ENCODE peak calls at places on chromosomes 16 and 17, in nine cellular contexts. One of them, this sample, is unnamed.

GRCh38 chr16:81493755-81494433 is 49.3 kb downstream of the CMIP start:
- DNase-seq in GM12865: no peak
- DNase-seq in hepatic stellate cell: peak; percentile 60
- DNase-seq in GM04504: peak; percentile 44
- DNase-seq in NCI-H510A treated with DMSO at 0.1 percent for 48 hours: peak; percentile 22
- DNase-seq in ovary: no peak
- DNase-seq in dorsolateral prefrontal cortex: no peak
- DNase-seq in substantia nigra: no peak
- DNase-seq in lower leg skin: no peak
- DNase-seq in this sample: no peak

GRCh38 chr17:43665387-43666101 is 3.8 kb upstream of the MEOX1 start:
- DNase-seq in GM04504: no peak
- DNase-seq in NCI-H510A treated with DMSO at 0.1 percent for 48 hours: no peak
- DNase-seq in hepatic stellate cell: no peak
- DNase-seq in ovary: no peak
- DNase-seq in dorsolateral prefrontal cortex: no peak
- DNase-seq in GM12865: no peak
- DNase-seq in lower leg skin: peak; percentile 89
- DNase-seq in substantia nigra: no peak
- DNase-seq in this sample: no peak

GRCh38 chr16:28093383-28093725 is 29.8 kb upstream of the GSG1L start:
- DNase-seq in lower leg skin: no peak
- DNase-seq in GM12865: no peak
- DNase-seq in hepatic stellate cell: no peak
- DNase-seq in dorsolateral prefrontal cortex: no peak
- DNase-seq in NCI-H510A treated with DMSO at 0.1 percent for 48 hours: no peak
- DNase-seq in ovary: no peak
- DNase-seq in GM04504: no peak
- DNase-seq in substantia nigra: no peak
- DNase-seq in this sample: no peak

GRCh38 chr17:65099941-65100315 is 37.2 kb upstream of the RGS9 start:
- DNase-seq in dorsolateral prefrontal cortex: no peak
- DNase-seq in ovary: no peak
- DNase-seq in GM04504: no peak
- DNase-seq in substantia nigra: no peak
- DNase-seq in GM12865: peak; percentile 93
- DNase-seq in NCI-H510A treated with DMSO at 0.1 percent for 48 hours: peak; percentile 77
- DNase-seq in hepatic stellate cell: peak; percentile 74
- DNase-seq in lower leg skin: peak; percentile 95
- DNase-seq in this sample: no peak

GRCh38 chr17:74872313-74873035 is at the start of gene FDXR:
- DNase-seq in substantia nigra: no peak
- DNase-seq in hepatic stellate cell: no peak
- DNase-seq in GM12865: no peak
- DNase-seq in NCI-H510A treated with DMSO at 0.1 percent for 48 hours: no peak
- DNase-seq in dorsolateral prefrontal cortex: no peak
- DNase-seq in ovary: no peak
- DNase-seq in lower leg skin: no peak
- DNase-seq in GM04504: no peak
- DNase-seq in this sample: no peak

GRCh38 chr16:72848045-72848410 is 199.9 kb downstream of the ZFHX3 start:
- DNase-seq in substantia nigra: no peak
- DNase-seq in GM12865: no peak
- DNase-seq in ovary: no peak
- DNase-seq in hepatic stellate cell: no peak
- DNase-seq in lower leg skin: peak; percentile 61
- DNase-seq in GM04504: no peak
- DNase-seq in dorsolateral prefrontal cortex: no peak
- DNase-seq in NCI-H510A treated with DMSO at 0.1 percent for 48 hours: no peak
- DNase-seq in this sample: no peak

GRCh38 chr17:75271233-75271954 is 363 bp upstream of the MIF4GD start:
- DNase-seq in ovary: peak; percentile 84
- DNase-seq in hepatic stellate cell: peak; percentile 92
- DNase-seq in substantia nigra: peak; percentile 67
- DNase-seq in GM04504: peak; percentile 36
- DNase-seq in GM12865: peak; percentile 91
- DNase-seq in dorsolateral prefrontal cortex: peak; percentile 87
- DNase-seq in NCI-H510A treated with DMSO at 0.1 percent for 48 hours: peak; percentile 60
- DNase-seq in lower leg skin: peak; percentile 94
- DNase-seq in this sample: peak; percentile 29

GRCh38 chr17:38528101-38528500 is 77.7 kb downstream of the SRCIN1 start:
- DNase-seq in dorsolateral prefrontal cortex: no peak
- DNase-seq in lower leg skin: no peak
- DNase-seq in GM04504: no peak
- DNase-seq in ovary: no peak
- DNase-seq in hepatic stellate cell: no peak
- DNase-seq in substantia nigra: no peak
- DNase-seq in GM12865: no peak
- DNase-seq in NCI-H510A treated with DMSO at 0.1 percent for 48 hours: no peak
- DNase-seq in this sample: peak; percentile 24

GRCh38 chr16:49890876-49891275 is 35.0 kb upstream of the ZNF423 start:
- DNase-seq in ovary: no peak
- DNase-seq in hepatic stellate cell: no peak
- DNase-seq in NCI-H510A treated with DMSO at 0.1 percent for 48 hours: no peak
- DNase-seq in dorsolateral prefrontal cortex: no peak
- DNase-seq in substantia nigra: no peak
- DNase-seq in lower leg skin: no peak
- DNase-seq in GM04504: no peak
- DNase-seq in GM12865: peak; percentile 44
- DNase-seq in this sample: no peak

GRCh38 chr16:67773099-67773498 is 33.3 kb downstream of the RANBP10 start:
- DNase-seq in hepatic stellate cell: peak; percentile 29
- DNase-seq in dorsolateral prefrontal cortex: no peak
- DNase-seq in NCI-H510A treated with DMSO at 0.1 percent for 48 hours: no peak
- DNase-seq in lower leg skin: no peak
- DNase-seq in GM12865: no peak
- DNase-seq in ovary: peak; percentile 41
- DNase-seq in substantia nigra: no peak
- DNase-seq in GM04504: no peak
- DNase-seq in this sample: no peak

GRCh38 chr17:3919123-3919624 is 2.9 kb upstream of the P2RX1 start:
- DNase-seq in ovary: no peak
- DNase-seq in GM12865: no peak
- DNase-seq in dorsolateral prefrontal cortex: no peak
- DNase-seq in lower leg skin: no peak
- DNase-seq in GM04504: no peak
- DNase-seq in NCI-H510A treated with DMSO at 0.1 percent for 48 hours: no peak
- DNase-seq in hepatic stellate cell: no peak
- DNase-seq in substantia nigra: no peak
- DNase-seq in this sample: no peak

GRCh38 chr16:2991566-2992261 is 11.5 kb upstream of the PKMYT1 start:
- DNase-seq in lower leg skin: no peak
- DNase-seq in GM04504: no peak
- DNase-seq in GM12865: no peak
- DNase-seq in dorsolateral prefrontal cortex: no peak
- DNase-seq in NCI-H510A treated with DMSO at 0.1 percent for 48 hours: no peak
- DNase-seq in substantia nigra: no peak
- DNase-seq in hepatic stellate cell: no peak
- DNase-seq in ovary: no peak
- DNase-seq in this sample: no peak

GRCh38 chr17:36934144-36934758 is 3.0 kb upstream of the LHX1 start:
- DNase-seq in hepatic stellate cell: no peak
- DNase-seq in substantia nigra: no peak
- DNase-seq in GM04504: no peak
- DNase-seq in ovary: no peak
- DNase-seq in GM12865: no peak
- DNase-seq in dorsolateral prefrontal cortex: no peak
- DNase-seq in NCI-H510A treated with DMSO at 0.1 percent for 48 hours: no peak
- DNase-seq in lower leg skin: peak; percentile 81
- DNase-seq in this sample: no peak

This sample was measured in NCI-H446.